ENCODE peak calls at places on chromosomes 2 and 18, in four cellular contexts. L is fibroblast of mammary gland, J is PC-3, Z is MCF 10A. R is an unnamed sample.

GRCh38 chr2:144505245-144505801 is 14.6 kb downstream of the ZEB2 start:
- DNase-seq in L (peak; percentile 86), J (peak; percentile 9), Z (peak; percentile 31), R (peak; percentile 56)

GRCh38 chr2:74639550-74639949 is 8.6 kb downstream of the M1AP start:
- DNase-seq in Z (no peak), J (no peak), L (no peak), R (no peak)

GRCh38 chr2:218286570-218287459 is 5.5 kb downstream of the TMBIM1 start:
- DNase-seq in L (peak; percentile 95), J (peak; percentile 96), Z (peak; percentile 97), R (peak; percentile 77)

GRCh38 chr18:12308386-12309100 is 502 bp downstream of the TUBB6 start:
- DNase-seq in J (peak; percentile 81), L (peak; percentile 91), Z (peak; percentile 85), R (no peak)

GRCh38 chr18:56067216-56067611 is 479.2 kb upstream of the TCF4 start:
- DNase-seq in Z (no peak), L (peak; percentile 56), J (no peak), R (no peak)

GRCh38 chr2:152499921-152500320 is 164.9 kb downstream of the FMNL2 start:
- DNase-seq in J (no peak), L (peak; percentile 93), Z (peak; percentile 69), R (no peak)

GRCh38 chr2:200089040-200089755 is 133.8 kb downstream of the MAIP1 start:
- DNase-seq in Z (no peak), L (peak; percentile 38), J (no peak), R (no peak)

GRCh38 chr2:147588191-147588590 is 256.6 kb upstream of the ACVR2A start:
- DNase-seq in J (peak; percentile 54), L (peak; percentile 59), Z (peak; percentile 21), R (no peak)

GRCh38 chr2:46180189-46180588 is 117.0 kb upstream of the EPAS1 start:
- DNase-seq in L (no peak), J (no peak), Z (no peak), R (no peak)

GRCh38 chr2:224036731-224037376 is 2.2 kb downstream of the SERPINE2 start:
- DNase-seq in J (peak; percentile 3), L (peak; percentile 10), Z (no peak), R (no peak)

GRCh38 chr2:157786663-157787363 is 89.3 kb downstream of the ACVR1 start:
- DNase-seq in J (no peak), Z (peak; percentile 9), L (peak; percentile 24), R (no peak)

GRCh38 chr2:48174503-48174902 is 268.2 kb upstream of the FBXO11 start:
- DNase-seq in J (no peak), L (peak; percentile 2), Z (no peak), R (no peak)

GRCh38 chr2:108613261-108614042 is 79.2 kb downstream of the LIMS1 start:
- DNase-seq in L (no peak), Z (no peak), J (peak; percentile 22), R (no peak)

GRCh38 chr2:120503206-120503792 is 157.4 kb downstream of the INHBB start:
- DNase-seq in L (no peak), J (no peak), Z (no peak), R (no peak)

GRCh38 chr2:217393585-217394032 is 533.7 kb upstream of the TNP1 start:
- DNase-seq in Z (peak; percentile 81), J (peak; percentile 9), L (peak; percentile 98), R (no peak)

GRCh38 chr2:239586651-239587310 is 186.0 kb upstream of the HDAC4 start:
- DNase-seq in L (no peak), Z (no peak), J (no peak), R (no peak)

GRCh38 chr2:134153481-134153880 is 100.4 kb upstream of the MGAT5 start:
- DNase-seq in L (no peak), J (no peak), Z (no peak), R (no peak)

GRCh38 chr2:199136681-199137080 is 321.1 kb downstream of the SATB2 start:
- DNase-seq in Z (peak; percentile 67), J (peak; percentile 68), L (peak; percentile 90), R (no peak)

GRCh38 chr2:178510388-178510787 is 30.1 kb downstream of the PLEKHA3 start:
- DNase-seq in J (no peak), Z (no peak), L (no peak), R (no peak)

GRCh38 chr2:100208375-100208774 is 66.0 kb upstream of the AFF3 start:
- DNase-seq in Z (no peak), J (no peak), L (no peak), R (no peak)

GRCh38 chr18:79528846-79529245 is 133.1 kb downstream of the NFATC1 start:
- DNase-seq in Z (peak; percentile 46), J (peak; percentile 78), L (peak; percentile 71), R (peak; percentile 67)

GRCh38 chr2:202135111-202135874 is 62.2 kb downstream of the KIAA2012 start:
- DNase-seq in J (peak; percentile 37), L (peak; percentile 99), Z (peak; percentile 86), R (no peak)

GRCh38 chr2:162734866-162735265 is 103.7 kb downstream of the KCNH7 start:
- DNase-seq in Z (no peak), J (no peak), L (no peak), R (no peak)

GRCh38 chr2:234641086-234641485 is 144.2 kb upstream of the ARL4C start:
- DNase-seq in L (no peak), J (no peak), Z (no peak), R (no peak)

GRCh38 chr2:45257820-45258219 is 248.6 kb upstream of the SIX2 start:
- DNase-seq in L (no peak), J (no peak), Z (no peak), R (no peak)

GRCh38 chr2:1584691-1585485 is 159.4 kb downstream of the PXDN start:
- DNase-seq in J (peak; percentile 46), L (peak; percentile 25), Z (peak; percentile 34), R (no peak)

GRCh38 chr2:212177724-212178123 is 360.9 kb downstream of the ERBB4 start:
- DNase-seq in L (peak; percentile 20), Z (no peak), J (peak; percentile 9), R (no peak)

GRCh38 chr18:54386043-54386442 is 28.3 kb downstream of the C18orf54 start:
- DNase-seq in L (no peak), J (no peak), Z (no peak), R (no peak)

GRCh38 chr2:145595296-145595695 is 1075.4 kb upstream of the ZEB2 start:
- DNase-seq in J (peak; percentile 13), L (peak; percentile 50), Z (peak; percentile 35), R (no peak)

GRCh38 chr2:16313235-16313980 is 352.2 kb downstream of the CYRIA start:
- DNase-seq in Z (no peak), J (no peak), L (no peak), R (no peak)

GRCh38 chr2:239854596-239854995 is 170.5 kb downstream of the NDUFA10 start:
- DNase-seq in J (no peak), Z (no peak), L (no peak), R (no peak)

GRCh38 chr2:209525834-209526281 is 102.0 kb downstream of the MAP2 start:
- DNase-seq in L (peak; percentile 83), J (peak; percentile 55), Z (peak; percentile 11), R (no peak)

GRCh38 chr2:86512922-86513321 is 50.3 kb downstream of the CHMP3 start:
- DNase-seq in Z (no peak), J (no peak), L (no peak), R (no peak)

GRCh38 chr2:38191516-38191915 is 115.6 kb upstream of the CYP1B1 start:
- DNase-seq in Z (no peak), L (peak; percentile 61), J (peak; percentile 48), R (no peak)

GRCh38 chr2:99875627-99876026 is 266.8 kb downstream of the AFF3 start:
- DNase-seq in J (no peak), L (no peak), Z (no peak), R (no peak)